ENCODE peak calls at places on chromosomes 13 and 19, in seven cellular contexts. One of them, this sample, is unnamed.

GRCh38 chr19:2446390-2446789 is 10.4 kb downstream of the LMNB2 start:
- DNase-seq in transverse colon: no peak
- DNase-seq in osteocyte: no peak
- DNase-seq in dorsolateral prefrontal cortex: no peak
- DNase-seq in fibroblast of the aortic adventitia: no peak
- DNase-seq in nephron progenitor cell: no peak
- DNase-seq in heart right ventricle: no peak
- DNase-seq in this sample: no peak

GRCh38 chr13:110387451-110388140 is 80.5 kb downstream of the COL4A2 start:
- DNase-seq in transverse colon: peak; percentile 36
- DNase-seq in osteocyte: no peak
- DNase-seq in dorsolateral prefrontal cortex: no peak
- DNase-seq in fibroblast of the aortic adventitia: peak; percentile 13
- DNase-seq in nephron progenitor cell: peak; percentile 33
- DNase-seq in heart right ventricle: peak; percentile 86
- DNase-seq in this sample: no peak

GRCh38 chr13:46324976-46325375 is 62.1 kb downstream of the RUBCNL start:
- DNase-seq in transverse colon: no peak
- DNase-seq in osteocyte: no peak
- DNase-seq in dorsolateral prefrontal cortex: no peak
- DNase-seq in fibroblast of the aortic adventitia: peak; percentile 59
- DNase-seq in nephron progenitor cell: no peak
- DNase-seq in heart right ventricle: no peak
- DNase-seq in this sample: no peak

GRCh38 chr19:13151605-13152355 is 1.6 kb downstream of the IER2 start:
- DNase-seq in transverse colon: peak; percentile 98
- DNase-seq in osteocyte: peak; percentile 99
- DNase-seq in dorsolateral prefrontal cortex: peak; percentile 98
- DNase-seq in fibroblast of the aortic adventitia: peak; percentile 97
- DNase-seq in nephron progenitor cell: peak; percentile 96
- DNase-seq in heart right ventricle: peak; percentile 98
- DNase-seq in this sample: peak; percentile 93

GRCh38 chr13:35512271-35512920 is 35.9 kb upstream of the MAB21L1 start:
- DNase-seq in transverse colon: no peak
- DNase-seq in osteocyte: no peak
- DNase-seq in dorsolateral prefrontal cortex: no peak
- DNase-seq in fibroblast of the aortic adventitia: peak; percentile 98
- DNase-seq in nephron progenitor cell: no peak
- DNase-seq in heart right ventricle: no peak
- DNase-seq in this sample: no peak

GRCh38 chr13:35723820-35724219 is 247.3 kb upstream of the MAB21L1 start:
- DNase-seq in transverse colon: no peak
- DNase-seq in osteocyte: no peak
- DNase-seq in dorsolateral prefrontal cortex: no peak
- DNase-seq in fibroblast of the aortic adventitia: peak; percentile 68
- DNase-seq in nephron progenitor cell: no peak
- DNase-seq in heart right ventricle: peak; percentile 48
- DNase-seq in this sample: no peak

GRCh38 chr13:69951412-69951811 is 156.2 kb upstream of the ATXN8OS start:
- DNase-seq in transverse colon: no peak
- DNase-seq in osteocyte: no peak
- DNase-seq in dorsolateral prefrontal cortex: no peak
- DNase-seq in fibroblast of the aortic adventitia: no peak
- DNase-seq in nephron progenitor cell: no peak
- DNase-seq in heart right ventricle: no peak
- DNase-seq in this sample: no peak

GRCh38 chr13:57634829-57635165 is 3.3 kb downstream of the PCDH17 start:
- DNase-seq in transverse colon: no peak
- DNase-seq in osteocyte: no peak
- DNase-seq in dorsolateral prefrontal cortex: peak; percentile 45
- DNase-seq in fibroblast of the aortic adventitia: no peak
- DNase-seq in nephron progenitor cell: peak; percentile 21
- DNase-seq in heart right ventricle: peak; percentile 19
- DNase-seq in this sample: no peak

GRCh38 chr19:41159861-41160260 is 33.2 kb upstream of the CYP2S1 start:
- DNase-seq in transverse colon: no peak
- DNase-seq in osteocyte: no peak
- DNase-seq in dorsolateral prefrontal cortex: no peak
- DNase-seq in fibroblast of the aortic adventitia: peak; percentile 23
- DNase-seq in nephron progenitor cell: no peak
- DNase-seq in heart right ventricle: no peak
- DNase-seq in this sample: no peak

GRCh38 chr19:15129856-15130580 is 22.8 kb downstream of the SYDE1 start:
- DNase-seq in transverse colon: no peak
- DNase-seq in osteocyte: no peak
- DNase-seq in dorsolateral prefrontal cortex: no peak
- DNase-seq in fibroblast of the aortic adventitia: no peak
- DNase-seq in nephron progenitor cell: no peak
- DNase-seq in heart right ventricle: no peak
- DNase-seq in this sample: peak; percentile 69

GRCh38 chr13:51032831-51033230 is 78.2 kb downstream of the C13orf42 start:
- DNase-seq in transverse colon: no peak
- DNase-seq in osteocyte: peak; percentile 3
- DNase-seq in dorsolateral prefrontal cortex: no peak
- DNase-seq in fibroblast of the aortic adventitia: peak; percentile 7
- DNase-seq in nephron progenitor cell: no peak
- DNase-seq in heart right ventricle: no peak
- DNase-seq in this sample: no peak

GRCh38 chr13:68261105-68261504 is 1031.0 kb upstream of the PCDH9 start:
- DNase-seq in transverse colon: no peak
- DNase-seq in osteocyte: no peak
- DNase-seq in dorsolateral prefrontal cortex: no peak
- DNase-seq in fibroblast of the aortic adventitia: no peak
- DNase-seq in nephron progenitor cell: no peak
- DNase-seq in heart right ventricle: no peak
- DNase-seq in this sample: no peak

GRCh38 chr19:5057860-5058259 is 88.9 kb downstream of the KDM4B start:
- DNase-seq in transverse colon: no peak
- DNase-seq in osteocyte: no peak
- DNase-seq in dorsolateral prefrontal cortex: no peak
- DNase-seq in fibroblast of the aortic adventitia: peak; percentile 23
- DNase-seq in nephron progenitor cell: no peak
- DNase-seq in heart right ventricle: no peak
- DNase-seq in this sample: no peak

GRCh38 chr13:71610876-71611275 is 256.1 kb downstream of the DACH1 start:
- DNase-seq in transverse colon: no peak
- DNase-seq in osteocyte: no peak
- DNase-seq in dorsolateral prefrontal cortex: no peak
- DNase-seq in fibroblast of the aortic adventitia: no peak
- DNase-seq in nephron progenitor cell: no peak
- DNase-seq in heart right ventricle: no peak
- DNase-seq in this sample: no peak

GRCh38 chr13:100668408-100668807 is 6.2 kb downstream of the TMTC4 start:
- DNase-seq in transverse colon: no peak
- DNase-seq in osteocyte: no peak
- DNase-seq in dorsolateral prefrontal cortex: no peak
- DNase-seq in fibroblast of the aortic adventitia: peak; percentile 95
- DNase-seq in nephron progenitor cell: no peak
- DNase-seq in heart right ventricle: no peak
- DNase-seq in this sample: no peak

GRCh38 chr19:38849746-38850230 is at the start of gene HNRNPL:
- DNase-seq in transverse colon: peak; percentile 99
- DNase-seq in osteocyte: no peak
- DNase-seq in dorsolateral prefrontal cortex: peak; percentile 100
- DNase-seq in fibroblast of the aortic adventitia: no peak
- DNase-seq in nephron progenitor cell: peak; percentile 99
- DNase-seq in heart right ventricle: no peak
- DNase-seq in this sample: no peak

GRCh38 chr13:24632382-24633121 is 47.7 kb upstream of the ATP12A start:
- DNase-seq in transverse colon: no peak
- DNase-seq in osteocyte: no peak
- DNase-seq in dorsolateral prefrontal cortex: no peak
- DNase-seq in fibroblast of the aortic adventitia: no peak
- DNase-seq in nephron progenitor cell: no peak
- DNase-seq in heart right ventricle: no peak
- DNase-seq in this sample: no peak

GRCh38 chr13:112165712-112166111 is 98.8 kb downstream of the SOX1 start:
- DNase-seq in transverse colon: no peak
- DNase-seq in osteocyte: no peak
- DNase-seq in dorsolateral prefrontal cortex: no peak
- DNase-seq in fibroblast of the aortic adventitia: no peak
- DNase-seq in nephron progenitor cell: no peak
- DNase-seq in heart right ventricle: no peak
- DNase-seq in this sample: no peak

GRCh38 chr19:49652723-49653465 is 10.9 kb downstream of the SCAF1 start:
- DNase-seq in transverse colon: no peak
- DNase-seq in osteocyte: no peak
- DNase-seq in dorsolateral prefrontal cortex: no peak
- DNase-seq in fibroblast of the aortic adventitia: no peak
- DNase-seq in nephron progenitor cell: no peak
- DNase-seq in heart right ventricle: no peak
- DNase-seq in this sample: no peak

GRCh38 chr13:113431171-113431570 is 22.1 kb downstream of the ADPRHL1 start:
- DNase-seq in transverse colon: no peak
- DNase-seq in osteocyte: no peak
- DNase-seq in dorsolateral prefrontal cortex: no peak
- DNase-seq in fibroblast of the aortic adventitia: no peak
- DNase-seq in nephron progenitor cell: no peak
- DNase-seq in heart right ventricle: no peak
- DNase-seq in this sample: no peak

DNA sequence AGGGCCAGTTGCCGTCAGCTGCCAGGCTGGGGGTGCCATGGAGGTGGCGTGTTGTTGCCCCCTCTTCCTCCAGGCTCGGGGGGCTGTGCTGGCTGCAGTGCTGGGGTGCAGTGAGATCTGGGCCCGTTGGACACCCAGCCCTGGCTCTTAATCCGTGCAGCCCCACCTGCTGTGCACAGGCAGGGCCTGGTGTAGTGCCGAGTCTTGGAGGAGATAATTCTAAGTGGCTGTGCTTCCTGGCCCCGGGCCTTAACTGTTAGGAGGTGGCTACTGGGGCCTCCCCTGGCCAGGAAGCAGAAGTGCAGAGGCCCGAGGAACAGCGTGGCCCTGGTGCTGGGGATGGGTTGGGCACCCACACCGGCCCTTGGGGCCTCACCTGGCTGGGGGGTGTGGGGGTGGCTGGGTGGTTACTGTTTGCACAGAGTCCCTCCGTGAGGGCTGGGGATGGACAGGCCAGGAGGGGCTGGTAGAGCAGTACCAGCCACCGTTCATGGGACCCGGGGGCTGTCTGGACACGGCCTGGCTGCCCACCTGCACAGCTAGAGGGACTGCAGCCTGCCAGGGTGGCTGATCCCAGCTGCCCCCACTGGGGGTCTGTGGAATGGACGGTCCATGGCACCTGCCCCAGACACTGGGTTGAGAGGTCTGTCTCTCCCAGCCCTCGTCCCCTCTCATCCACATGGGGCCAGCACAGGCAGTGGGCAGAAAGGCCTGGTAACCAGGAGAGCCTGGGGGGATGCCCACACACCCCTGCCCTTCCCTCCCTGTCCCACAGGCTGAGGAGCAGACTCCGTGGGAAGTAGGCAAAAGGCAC is 3.3 kb downstream of the GPX4 start:
- DNase-seq in transverse colon: peak; percentile 32
- DNase-seq in osteocyte: no peak
- DNase-seq in dorsolateral prefrontal cortex: no peak
- DNase-seq in fibroblast of the aortic adventitia: peak; percentile 67
- DNase-seq in nephron progenitor cell: no peak
- DNase-seq in heart right ventricle: no peak
- DNase-seq in this sample: peak; percentile 54
- TF ChIP-seq CTCF in transverse colon: no peak
- TF ChIP-seq CTCF in osteocyte: peak; percentile 15
- TF ChIP-seq CTCF in dorsolateral prefrontal cortex: no peak
- TF ChIP-seq CTCF in fibroblast of the aortic adventitia: peak; percentile 35
- TF ChIP-seq CTCF in nephron progenitor cell: no peak
- TF ChIP-seq CTCF in heart right ventricle: no peak
- TF ChIP-seq CTCF in this sample: no peak

DNA sequence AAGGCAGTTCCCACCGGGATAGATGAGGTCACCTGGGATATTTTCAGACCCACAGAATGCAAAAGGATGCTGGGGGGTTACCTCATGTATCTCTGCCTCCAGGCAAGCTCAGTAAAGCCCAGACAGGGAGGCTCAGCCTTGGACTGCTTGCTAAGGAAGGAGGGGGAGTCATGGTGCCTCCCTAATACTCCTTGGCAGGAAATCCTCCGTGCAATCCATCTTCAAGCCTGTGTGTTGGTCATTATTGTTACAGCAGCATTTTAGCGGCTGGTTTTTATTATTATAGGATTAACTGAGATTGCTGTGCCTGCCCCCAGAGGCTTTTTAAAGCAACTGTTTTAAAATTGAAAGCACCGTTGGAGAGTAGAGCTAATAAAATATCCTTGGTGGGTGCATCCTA is 188.5 kb upstream of the UBL3 start:
- DNase-seq in transverse colon: no peak
- DNase-seq in osteocyte: no peak
- DNase-seq in dorsolateral prefrontal cortex: no peak
- DNase-seq in fibroblast of the aortic adventitia: peak; percentile 80
- DNase-seq in nephron progenitor cell: no peak
- DNase-seq in heart right ventricle: no peak
- DNase-seq in this sample: no peak
- TF ChIP-seq CTCF in transverse colon: no peak
- TF ChIP-seq CTCF in osteocyte: peak; percentile 30
- TF ChIP-seq CTCF in dorsolateral prefrontal cortex: no peak
- TF ChIP-seq CTCF in fibroblast of the aortic adventitia: peak; percentile 34
- TF ChIP-seq CTCF in nephron progenitor cell: no peak
- TF ChIP-seq CTCF in heart right ventricle: no peak
- TF ChIP-seq CTCF in this sample: no peak

GRCh38 chr13:72864142-72865035 is 82.5 kb downstream of the PIBF1 start:
- DNase-seq in transverse colon: no peak
- DNase-seq in osteocyte: no peak
- DNase-seq in dorsolateral prefrontal cortex: no peak
- DNase-seq in fibroblast of the aortic adventitia: peak; percentile 62
- DNase-seq in nephron progenitor cell: no peak
- DNase-seq in heart right ventricle: no peak
- DNase-seq in this sample: no peak

GRCh38 chr13:72868229-72868628 is 86.3 kb downstream of the PIBF1 start:
- DNase-seq in transverse colon: no peak
- DNase-seq in osteocyte: no peak
- DNase-seq in dorsolateral prefrontal cortex: no peak
- DNase-seq in fibroblast of the aortic adventitia: no peak
- DNase-seq in nephron progenitor cell: no peak
- DNase-seq in heart right ventricle: no peak
- DNase-seq in this sample: no peak
- TF ChIP-seq CTCF in transverse colon: no peak
- TF ChIP-seq CTCF in osteocyte: no peak
- TF ChIP-seq CTCF in dorsolateral prefrontal cortex: no peak
- TF ChIP-seq CTCF in fibroblast of the aortic adventitia: no peak
- TF ChIP-seq CTCF in nephron progenitor cell: no peak
- TF ChIP-seq CTCF in heart right ventricle: no peak
- TF ChIP-seq CTCF in this sample: no peak

DNA sequence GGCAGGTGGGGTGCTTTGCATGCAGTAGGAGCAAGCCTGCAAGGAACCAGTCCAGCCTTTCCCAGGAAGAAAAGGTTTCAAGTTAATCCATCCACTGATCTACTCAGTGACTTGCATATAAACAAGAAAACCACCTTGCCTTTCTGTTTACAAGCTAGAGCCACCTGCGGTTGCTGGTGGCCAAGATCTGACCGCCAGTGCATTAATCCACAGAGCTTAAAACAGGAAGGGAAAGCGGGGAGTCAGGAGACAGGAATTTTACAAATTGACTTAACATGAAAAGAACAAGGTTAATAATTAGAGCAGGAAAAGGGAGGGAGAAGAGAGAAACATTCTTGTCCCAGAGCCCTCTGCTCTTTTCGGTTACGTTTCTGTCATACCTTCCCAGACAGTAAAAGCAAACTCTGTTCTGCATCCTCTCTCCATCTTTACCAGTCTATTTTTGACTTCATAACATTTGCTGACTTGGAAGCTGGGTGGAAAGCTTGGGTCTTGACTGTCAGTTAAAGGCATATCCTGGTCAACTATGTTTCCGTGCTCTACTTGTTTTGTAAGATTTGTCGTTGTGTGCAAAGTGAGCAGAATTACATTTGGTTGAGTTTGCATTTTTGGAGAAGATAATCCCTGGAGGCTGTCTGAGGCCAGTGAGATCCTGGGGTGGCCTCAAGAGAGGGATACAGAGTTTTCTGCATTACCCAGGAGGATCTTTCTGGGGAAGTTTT is 760.6 kb downstream of the EFNB2 start:
- DNase-seq in transverse colon: no peak
- DNase-seq in osteocyte: no peak
- DNase-seq in dorsolateral prefrontal cortex: no peak
- DNase-seq in fibroblast of the aortic adventitia: no peak
- DNase-seq in nephron progenitor cell: no peak
- DNase-seq in heart right ventricle: no peak
- DNase-seq in this sample: peak; percentile 33
- TF ChIP-seq CTCF in transverse colon: no peak
- TF ChIP-seq CTCF in osteocyte: no peak
- TF ChIP-seq CTCF in dorsolateral prefrontal cortex: no peak
- TF ChIP-seq CTCF in fibroblast of the aortic adventitia: no peak
- TF ChIP-seq CTCF in nephron progenitor cell: no peak
- TF ChIP-seq CTCF in heart right ventricle: no peak
- TF ChIP-seq CTCF in this sample: no peak